ENCODE peak calls at places on chromosomes 13 and 19, in five cellular contexts. B is activated T-cell treated with anti-CD3 and anti-CD28 coated beads for 1 hour, E is GM18507, A is breast epithelium, Q is KBM-7. G is an unnamed sample.

GRCh38 chr19:16376649-16377048 is 52.0 kb downstream of the KLF2 start:
- DNase-seq in B (no peak), A (no peak), Q (peak; percentile 23), E (no peak), G (peak; percentile 40)

GRCh38 chr13:45782327-45783045 is 69.1 kb downstream of the SIAH3 start:
- DNase-seq in B (no peak), Q (no peak), A (no peak), E (no peak), G (no peak)

GRCh38 chr13:50676602-50677001 is 166.9 kb downstream of the DLEU7 start:
- DNase-seq in Q (no peak), A (no peak), E (no peak), B (no peak), G (no peak)

GRCh38 chr13:24863748-24864540 is 100.0 kb downstream of the RNF17 start:
- DNase-seq in Q (no peak), E (no peak), A (no peak), B (no peak), G (no peak)

GRCh38 chr19:35419046-35419445 is 29.0 kb upstream of the FFAR2 start:
- DNase-seq in E (no peak), Q (no peak), A (no peak), B (no peak), G (no peak)

GRCh38 chr19:42207767-42208259 is 9.7 kb downstream of the DEDD2 start:
- DNase-seq in B (no peak), A (peak; percentile 46), E (no peak), Q (no peak), G (no peak)

GRCh38 chr13:71210861-71211260 is 656.1 kb downstream of the DACH1 start:
- DNase-seq in E (no peak), B (no peak), A (no peak), Q (no peak), G (no peak)

GRCh38 chr13:90105276-90105675 is 1242.2 kb upstream of the MIR17HG start:
- DNase-seq in E (no peak), Q (no peak), B (no peak), A (no peak), G (no peak)

GRCh38 chr13:80654638-80655249 is 313.8 kb upstream of the SPRY2 start:
- DNase-seq in E (no peak), B (no peak), Q (no peak), A (no peak), G (no peak)

GRCh38 chr13:75486146-75486545 is 4.2 kb upstream of the TBC1D4 start:
- DNase-seq in B (no peak), Q (peak; percentile 16), E (no peak), A (no peak), G (no peak)

GRCh38 chr13:57583529-57583928 is 48.0 kb upstream of the PCDH17 start:
- DNase-seq in B (no peak), A (no peak), E (no peak), Q (no peak), G (no peak)

G was measured in Caco-2.